ENCODE peak calls at places on chromosomes 3 and 15, in four cellular contexts. M, C, K and F are unnamed samples. For H3K4me1, the result is how much of the 10 kb centered on the place peaks cover.

GRCh38 chr15:100002091-100002620 is 268.9 kb upstream of the LYSMD4 start:
- DNase-seq in M (no peak), C (no peak), K (no peak), F (no peak)

GRCh38 chr15:80585544-80586018 is 109.5 kb upstream of the ABHD17C start:
- DNase-seq in M (no peak), C (no peak), K (no peak), F (no peak)

GRCh38 chr3:168162172-168162571 is 66.4 kb upstream of the GOLIM4 start:
- DNase-seq in M (no peak), C (no peak), K (no peak), F (no peak)

GRCh38 chr3:12716605-12717121 is 42.4 kb downstream of the TMEM40 start:
- DNase-seq in M (peak), C (no peak), K (no peak), F (no peak)

GRCh38 chr3:112582242-112582874 is 20.5 kb downstream of the SLC35A5 start:
- DNase-seq in M (peak), C (no peak), K (no peak), F (no peak)

GRCh38 chr3:188170461-188171459 is 16.8 kb downstream of the LPP start:
- DNase-seq in M (no peak), C (no peak), K (no peak), F (no peak)

GRCh38 chr3:165125836-165126235 is 47.5 kb upstream of the SI start:
- DNase-seq in M (no peak), C (no peak), K (no peak), F (no peak)

GRCh38 chr3:13429631-13430291 is 9.6 kb upstream of the NUP210 start:
- DNase-seq in M (no peak), C (no peak), K (no peak), F (no peak)

GRCh38 chr3:4994823-4995499 is 15.7 kb downstream of the BHLHE40 start:
- DNase-seq in M (peak), C (no peak), K (peak), F (peak)

GRCh38 chr15:37095993-37096877 is 4.1 kb downstream of the MEIS2 start:
- DNase-seq in M (peak), C (no peak), K (peak), F (peak)

GRCh38 chr3:190340071-190340470 is 17.8 kb upstream of the CLDN1 start:
- DNase-seq in M (peak), C (no peak), K (no peak), F (no peak)

GRCh38 chr3:182794455-182794773 is 1.1 kb downstream of the ATP11B start:
- DNase-seq in M (peak), C (no peak), K (no peak), F (no peak)

GRCh38 chr15:85649372-85649771 is 145.4 kb downstream of the KLHL25 start:
- DNase-seq in M (peak), C (no peak), K (no peak), F (no peak)

GRCh38 chr3:180391001-180391400 is 211.0 kb upstream of the TTC14 start:
- DNase-seq in M (no peak), C (no peak), K (no peak), F (no peak)

GRCh38 chr15:40247406-40247971 is 8.6 kb downstream of the PAK6 start:
- DNase-seq in M (no peak), C (no peak), K (no peak), F (no peak)

GRCh38 chr3:78645628-78646310 is 1122.0 kb downstream of the ROBO1 start:
- DNase-seq in M (peak), C (no peak), K (no peak), F (no peak)

GRCh38 chr15:92158426-92158825 is 235.3 kb upstream of the ST8SIA2 start:
- DNase-seq in M (no peak), C (no peak), K (peak), F (no peak)

GRCh38 chr15:77225088-77225487 is 154.2 kb upstream of the TSPAN3 start:
- DNase-seq in M (peak), C (no peak), K (no peak), F (no peak)

GRCh38 chr15:45648521-45649200 is 13.8 kb downstream of the SQOR start:
- DNase-seq in M (no peak), C (no peak), K (peak), F (no peak)

GRCh38 chr15:79969175-79969574 is 1.8 kb downstream of the BCL2A1 start:
- DNase-seq in M (no peak), C (no peak), K (no peak), F (no peak)

GRCh38 chr15:53351373-53351772 is 408.1 kb downstream of the WDR72 start:
- DNase-seq in M (no peak), C (no peak), K (no peak), F (no peak)

GRCh38 chr3:151316267-151316991 is at the start of gene GPR87:
- DNase-seq in M (no peak), C (no peak), K (no peak), F (no peak)

GRCh38 chr3:94069242-94069813 is 6.5 kb downstream of the NSUN3 start:
- DNase-seq in M (peak), C (no peak), K (no peak), F (no peak)

GRCh38 chr15:74807302-74807701 is 5.3 kb upstream of the LMAN1L start:
- DNase-seq in M (no peak), C (no peak), K (no peak), F (no peak)

GRCh38 chr3:154243353-154243752 is 80.9 kb downstream of the DHX36 start:
- DNase-seq in M (peak), C (no peak), K (no peak), F (no peak)

GRCh38 chr15:49979705-49980382 is 139.2 kb downstream of the ATP8B4 start:
- DNase-seq in M (no peak), C (no peak), K (no peak), F (no peak)

GRCh38 chr3:102400142-102400541 is 34.7 kb upstream of the ZPLD1 start:
- DNase-seq in M (no peak), C (no peak), K (no peak), F (no peak)

GRCh38 chr3:10336761-10337160 is 15.8 kb upstream of the SEC13 start:
- DNase-seq in M (no peak), C (no peak), K (no peak), F (no peak)

GRCh38 chr3:48428088-48428862 is 1.6 kb downstream of the PLXNB1 start:
- DNase-seq in M (no peak), C (no peak), K (no peak), F (no peak)

GRCh38 chr3:42725454-42725853 is 22.9 kb upstream of the HHATL start:
- DNase-seq in M (no peak), C (no peak), K (no peak), F (no peak)
- H3K4me3 ChIP-seq in M (no peak), C (no peak), K (no peak), F (no peak)

DNA sequence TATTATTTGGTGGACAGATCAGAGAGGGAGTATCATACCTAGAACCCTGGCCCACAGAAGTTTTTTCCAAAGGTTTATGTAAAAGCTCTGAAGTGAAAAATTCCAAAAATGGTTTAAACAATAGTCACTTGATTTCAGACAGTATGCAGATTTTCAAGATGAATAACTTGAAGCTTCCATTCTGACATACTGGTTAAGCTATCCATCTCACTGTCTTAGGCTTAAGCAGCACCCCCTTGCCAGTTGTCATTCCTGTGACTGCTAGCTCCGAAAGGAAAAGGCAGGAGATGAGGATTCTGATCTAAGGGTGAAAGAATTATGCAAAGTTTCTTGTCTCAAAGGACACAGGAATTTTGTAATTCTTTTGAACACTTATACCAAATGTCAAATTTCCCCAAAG is 337.5 kb upstream of the THBS1 start:
- DNase-seq in M (no peak), C (no peak), K (no peak), F (no peak)
- H3K4me1 ChIP-seq in M (under half), C (under half), K (under half), F (under half)

GRCh38 chr15:58483316-58483715 is 51.5 kb downstream of the LIPC start:
- DNase-seq in M (no peak), C (no peak), K (no peak), F (no peak)

GRCh38 chr15:58486062-58486461 is 54.3 kb downstream of the LIPC start:
- DNase-seq in M (no peak), C (no peak), K (no peak), F (no peak)

GRCh38 chr15:58486564-58486963 is 54.8 kb downstream of the LIPC start:
- DNase-seq in M (no peak), C (no peak), K (no peak), F (no peak)

GRCh38 chr15:58487041-58487723 is 55.4 kb downstream of the LIPC start:
- DNase-seq in M (no peak), C (no peak), K (no peak), F (no peak)

DNA sequence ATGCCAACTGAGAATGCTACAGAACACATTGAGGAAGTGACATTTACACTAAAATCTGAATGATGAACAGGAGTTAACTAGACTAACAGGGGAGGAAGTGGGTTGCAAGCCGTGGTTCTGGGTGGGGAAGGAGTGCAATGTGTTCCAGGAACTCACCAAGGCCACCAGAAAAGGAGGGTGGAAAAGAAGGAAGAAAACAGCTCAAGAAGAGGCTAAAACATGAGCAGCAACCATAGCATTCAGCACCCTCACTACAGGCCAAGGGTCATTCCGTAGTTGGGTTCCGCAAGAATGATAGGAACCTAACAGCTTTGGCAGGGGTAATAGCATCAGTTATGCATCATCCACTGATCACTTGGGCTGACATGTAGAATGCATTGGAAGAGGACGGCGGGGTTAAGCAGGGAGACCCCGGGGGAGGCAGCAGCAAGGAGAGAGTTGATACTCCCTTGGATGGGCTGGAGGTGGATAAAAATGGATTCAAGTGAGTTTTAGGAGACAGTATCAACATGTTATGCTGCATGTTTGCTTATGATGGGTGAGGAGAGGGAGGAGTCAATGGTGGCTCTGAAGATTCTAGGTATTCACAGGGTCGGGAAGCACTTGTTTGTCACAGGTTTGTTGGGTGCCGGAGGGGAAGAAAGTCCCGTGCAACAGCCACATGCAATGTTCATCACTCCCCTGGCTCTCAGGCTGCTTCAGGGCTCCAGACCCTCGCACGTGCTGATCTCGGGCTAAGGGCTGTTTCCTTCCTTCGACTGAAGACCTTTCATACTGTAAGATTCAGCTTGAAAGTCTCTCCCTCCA is 53.2 kb downstream of the LIPC start:
- DNase-seq in M (no peak), C (no peak), K (no peak), F (peak)
- H3K4me3 ChIP-seq in M (no peak), C (no peak), K (no peak), F (no peak)

GRCh38 chr3:124847863-124848262 is 39.3 kb downstream of the ITGB5 start:
- DNase-seq in M (no peak), C (no peak), K (no peak), F (no peak)
- H3K4me1 ChIP-seq in M (under half), C (half or more), K (under half), F (under half)

GRCh38 chr3:46489406-46489805 is 8.4 kb upstream of the RTP3 start:
- DNase-seq in M (no peak), C (no peak), K (no peak), F (no peak)

GRCh38 chr3:46490338-46491084 is 7.3 kb upstream of the RTP3 start:
- DNase-seq in M (no peak), C (no peak), K (no peak), F (no peak)

GRCh38 chr3:46489875-46490274 is 7.9 kb upstream of the RTP3 start:
- DNase-seq in M (no peak), C (no peak), K (no peak), F (no peak)

GRCh38 chr3:46491089-46492070 is 6.4 kb upstream of the RTP3 start:
- DNase-seq in M (no peak), C (no peak), K (no peak), F (no peak)

GRCh38 chr3:46488735-46489361 is 8.9 kb upstream of the RTP3 start:
- DNase-seq in M (peak), C (peak), K (peak), F (peak)
- H3K4me3 ChIP-seq in M (no peak), C (peak), K (no peak), F (no peak)

DNA sequence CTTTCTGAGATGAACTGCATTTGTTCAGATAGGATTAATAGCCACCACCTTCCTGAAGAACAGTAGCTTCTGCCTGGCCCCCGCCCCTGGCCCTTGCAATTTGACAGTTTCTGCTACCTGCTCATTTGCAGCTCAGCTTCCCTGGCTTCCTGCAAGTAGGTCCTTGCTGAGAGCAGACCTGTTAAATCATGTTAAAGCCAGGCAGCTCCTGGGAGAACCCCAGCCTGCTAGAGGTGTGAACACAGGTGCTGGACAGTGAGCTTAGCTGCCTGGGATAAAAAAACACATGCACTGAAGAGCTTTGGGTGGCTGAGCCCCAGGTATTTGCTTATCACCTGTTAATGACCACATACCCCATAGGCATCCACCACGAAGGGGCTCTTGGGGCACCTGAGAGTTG is 143.4 kb downstream of the PTPRG start:
- DNase-seq in M (no peak), C (no peak), K (no peak), F (no peak)
- H3K4me1 ChIP-seq in M (under half), C (under half), K (under half), F (under half)

DNA sequence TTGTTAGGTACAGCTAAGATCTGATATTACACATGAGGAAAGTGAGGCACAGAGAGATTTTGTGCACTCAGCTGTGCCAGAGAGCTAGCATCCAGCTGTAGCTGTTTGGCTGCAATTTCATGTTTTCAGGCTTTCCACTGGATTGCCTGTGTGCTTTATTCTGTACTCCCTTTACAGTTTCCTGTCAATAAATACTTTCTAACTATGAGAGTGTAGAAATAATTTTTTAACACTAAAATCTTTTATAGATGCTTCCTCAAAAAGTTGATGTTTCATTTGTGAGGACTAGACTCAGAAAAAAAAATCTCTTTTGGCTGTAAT is 6.0 kb downstream of the MAP2K5 start:
- DNase-seq in M (no peak), C (no peak), K (no peak), F (no peak)
- H3K4me3 ChIP-seq in M (no peak), C (no peak), K (no peak), F (no peak)

DNA sequence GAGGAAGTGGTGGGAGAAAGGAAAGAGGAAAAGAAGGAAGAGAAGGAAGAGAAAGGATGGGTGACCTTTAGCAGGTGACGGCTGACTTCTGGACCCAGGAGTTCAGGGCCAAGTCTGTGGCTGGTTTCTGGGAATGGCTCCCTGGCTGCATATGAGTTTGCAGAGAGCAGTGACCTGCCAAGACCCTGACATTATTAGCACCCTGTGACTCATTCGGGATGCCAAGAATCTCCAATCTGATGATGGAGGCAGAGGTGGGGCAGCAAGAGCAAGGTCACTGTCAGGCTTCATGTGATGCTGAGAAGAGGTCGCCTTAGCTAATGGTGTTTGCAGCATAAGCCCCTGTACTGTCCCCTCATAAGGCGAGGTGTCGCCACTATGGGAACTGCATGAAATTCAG is 42.6 kb downstream of the MYZAP start:
- DNase-seq in M (no peak), C (no peak), K (peak), F (no peak)
- H3K4me1 ChIP-seq in M (under half), C (under half), K (under half), F (under half)